ENCODE peak calls at places on chromosomes 3 and 15, in five cellular contexts. X is NCI-H2171, T is NCI-H146, N is NCI-H1694, Y is BJ. U is an unnamed sample.

GRCh38 chr3:161316006-161316689 is 55.2 kb downstream of the SPTSSB start:
- DNase-seq in X (no peak), T (no peak), N (no peak), Y (no peak), U (no peak)

GRCh38 chr3:136193273-136194043 is 2.7 kb downstream of the MSL2 start:
- DNase-seq in X (no peak), T (peak; percentile 26), N (no peak), Y (no peak), U (no peak)

GRCh38 chr3:104628185-104628789 is 738.4 kb upstream of the ALCAM start:
- DNase-seq in X (peak; percentile 55), T (peak; percentile 22), N (peak; percentile 7), Y (no peak), U (no peak)

GRCh38 chr3:194577985-194578905 is 55.0 kb downstream of the TMEM44 start:
- DNase-seq in X (no peak), T (no peak), N (no peak), Y (peak; percentile 66), U (peak; percentile 76)

GRCh38 chr3:32285910-32286309 is 47.4 kb downstream of the CMTM8 start:
- DNase-seq in X (no peak), T (no peak), N (no peak), Y (no peak), U (peak; percentile 53)

GRCh38 chr3:196440041-196440537 is 7.9 kb upstream of the UBXN7 start:
- DNase-seq in X (no peak), T (no peak), N (no peak), Y (peak; percentile 73), U (peak; percentile 37)

GRCh38 chr3:139044366-139045210 is at the start of gene PRR23C:
- DNase-seq in X (no peak), T (no peak), N (no peak), Y (no peak), U (no peak)

GRCh38 chr15:47326506-47326905 is 390.8 kb upstream of the SEMA6D start:
- DNase-seq in X (no peak), T (no peak), N (no peak), Y (no peak), U (no peak)

GRCh38 chr3:159923961-159924360 is 64.7 kb upstream of the IL12A start:
- DNase-seq in X (no peak), T (no peak), N (no peak), Y (no peak), U (no peak)

GRCh38 chr3:51391566-51392300 is 648 bp downstream of the RBM15B start:
- DNase-seq in X (no peak), T (peak; percentile 15), N (no peak), Y (no peak), U (peak; percentile 40)

GRCh38 chr3:12986521-12986920 is 86.7 kb downstream of the IQSEC1 start:
- DNase-seq in X (no peak), T (no peak), N (no peak), Y (no peak), U (no peak)

GRCh38 chr15:60729850-60730458 is 251.0 kb upstream of the ICE2 start:
- DNase-seq in X (no peak), T (no peak), N (no peak), Y (no peak), U (no peak)

GRCh38 chr15:74855857-74856256 is 12.9 kb upstream of the ULK3 start:
- DNase-seq in X (no peak), T (no peak), N (no peak), Y (no peak), U (no peak)

GRCh38 chr15:75693501-75694240 is 19.0 kb downstream of the CSPG4 start:
- DNase-seq in X (no peak), T (no peak), N (no peak), Y (no peak), U (no peak)

GRCh38 chr3:119350114-119350513 is 55.9 kb downstream of the ARHGAP31 start:
- DNase-seq in X (no peak), T (no peak), N (no peak), Y (no peak), U (peak; percentile 52)

GRCh38 chr15:54159044-54159443 is 180.8 kb downstream of the UNC13C start:
- DNase-seq in X (no peak), T (no peak), N (no peak), Y (no peak), U (no peak)

GRCh38 chr15:59958288-59958687 is 45.8 kb upstream of the FOXB1 start:
- DNase-seq in X (no peak), T (no peak), N (no peak), Y (no peak), U (no peak)

GRCh38 chr3:60240558-60240957 is 1010.7 kb downstream of the FHIT start:
- DNase-seq in X (no peak), T (peak; percentile 84), N (no peak), Y (no peak), U (no peak)

GRCh38 chr3:10722921-10723320 is 93.1 kb upstream of the SLC6A11 start:
- DNase-seq in X (no peak), T (no peak), N (no peak), Y (no peak), U (no peak)

GRCh38 chr3:156388469-156389150 is 166.3 kb downstream of the SSR3 start:
- DNase-seq in X (no peak), T (no peak), N (peak; percentile 27), Y (peak; percentile 99), U (no peak)

GRCh38 chr3:40780341-40780800 is 255.6 kb downstream of the ZNF621 start:
- DNase-seq in X (no peak), T (peak; percentile 38), N (no peak), Y (no peak), U (peak; percentile 80)

GRCh38 chr15:74541494-74542191 is 623 bp downstream of the ARID3B start:
- DNase-seq in X (peak; percentile 50), T (peak; percentile 50), N (no peak), Y (no peak), U (peak; percentile 32)

GRCh38 chr3:197558000-197558399 is 2.2 kb upstream of the BDH1 start:
- DNase-seq in X (no peak), T (peak; percentile 60), N (no peak), Y (no peak), U (no peak)

U was measured in left cardiac atrium.